ENCODE peak calls at places on chromosome 5, in eight cellular contexts. L is prostate gland, Q is GM12891, T is breast epithelium, P is transverse colon, G is stomach, O is endothelial cell of umbilical vein, K is GM12878. E is an unnamed sample.

GRCh38 chr5:79346420-79346824 is 110.5 kb downstream of the JMY start:
- DNase-seq in L (no peak), Q (no peak), G (no peak), K (no peak), T (no peak), O (no peak), P (no peak), E (no peak)

GRCh38 chr5:144276034-144276822 is 105.6 kb downstream of the KCTD16 start:
- DNase-seq in T (no peak), L (no peak), K (no peak), O (no peak), G (no peak), P (no peak), Q (no peak), E (no peak)

GRCh38 chr5:110064593-110065268 is 375.0 kb downstream of the MAN2A1 start:
- DNase-seq in K (no peak), T (no peak), G (no peak), L (no peak), O (no peak), Q (no peak), P (no peak), E (no peak)

GRCh38 chr5:179732412-179732917 is at the start of gene MAML1:
- DNase-seq in T (peak), Q (peak), O (peak), L (peak), G (peak), P (peak), K (peak), E (peak)

GRCh38 chr5:57456531-57457135 is 26.0 kb downstream of the ACTBL2 start:
- DNase-seq in T (no peak), O (peak), K (no peak), L (no peak), P (no peak), G (no peak), Q (no peak), E (peak)

GRCh38 chr5:55160493-55161209 is 680 bp downstream of the GPX8 start:
- DNase-seq in G (peak), P (peak), Q (no peak), K (no peak), L (peak), T (peak), O (peak), E (peak)

GRCh38 chr5:8458038-8458383 is 589.1 kb downstream of the MTRR start:
- DNase-seq in Q (no peak), T (no peak), L (no peak), O (peak), G (no peak), K (no peak), P (no peak), E (no peak)

GRCh38 chr5:95818181-95819147 is 4.1 kb downstream of the GLRX start:
- DNase-seq in T (no peak), K (no peak), P (no peak), L (no peak), O (no peak), G (peak), Q (no peak), E (no peak)

GRCh38 chr5:79333852-79334557 is 98.1 kb downstream of the JMY start:
- DNase-seq in Q (no peak), T (no peak), K (no peak), L (no peak), P (no peak), O (no peak), G (no peak), E (no peak)

GRCh38 chr5:52693279-52693678 is 94.4 kb upstream of the ITGA1 start:
- DNase-seq in L (no peak), T (no peak), G (peak), O (peak), K (no peak), P (peak), Q (no peak), E (no peak)

GRCh38 chr5:40733842-40734563 is 21.8 kb downstream of the TTC33 start:
- DNase-seq in O (peak), P (no peak), Q (no peak), G (no peak), K (no peak), L (no peak), T (no peak), E (no peak)

GRCh38 chr5:151141535-151141934 is 16.0 kb downstream of the ANXA6 start:
- DNase-seq in K (no peak), G (no peak), Q (peak), T (peak), L (no peak), O (no peak), P (peak), E (no peak)

GRCh38 chr5:16963821-16964220 is 27.7 kb upstream of the MYO10 start:
- DNase-seq in L (no peak), Q (no peak), G (no peak), K (no peak), P (no peak), O (no peak), T (no peak), E (no peak)

GRCh38 chr5:133930061-133930823 is 38.2 kb downstream of the C5orf15 start:
- DNase-seq in O (no peak), G (no peak), Q (no peak), P (peak), T (no peak), K (no peak), L (no peak), E (no peak)

GRCh38 chr5:62326702-62327101 is 20.7 kb downstream of the KIF2A start:
- DNase-seq in O (no peak), L (no peak), G (no peak), Q (no peak), K (no peak), T (no peak), P (no peak), E (no peak)

GRCh38 chr5:130720355-130720754 is 444.7 kb downstream of the HINT1 start:
- DNase-seq in L (no peak), T (no peak), O (peak), P (no peak), K (no peak), G (no peak), Q (no peak), E (no peak)

GRCh38 chr5:134138416-134139376 is 24.2 kb downstream of the TCF7 start:
- DNase-seq in T (peak), P (no peak), O (no peak), G (peak), Q (peak), K (peak), L (no peak), E (peak)

GRCh38 chr5:113039229-113039628 is 62.6 kb downstream of the DCP2 start:
- DNase-seq in Q (no peak), O (no peak), L (no peak), K (no peak), G (no peak), T (no peak), P (no peak), E (peak)

GRCh38 chr5:113043491-113043931 is 66.9 kb downstream of the DCP2 start:
- DNase-seq in L (no peak), P (no peak), T (no peak), Q (no peak), O (peak), K (no peak), G (no peak), E (no peak)

GRCh38 chr5:113040672-113041071 is 64.1 kb downstream of the DCP2 start:
- DNase-seq in O (no peak), Q (no peak), G (no peak), K (no peak), L (no peak), P (no peak), T (no peak), E (no peak)

GRCh38 chr5:113044776-113045175 is 68.2 kb downstream of the DCP2 start:
- DNase-seq in G (no peak), Q (no peak), K (no peak), T (no peak), O (no peak), P (no peak), L (peak), E (no peak)

GRCh38 chr5:113042491-113043243 is 66.1 kb downstream of the DCP2 start:
- DNase-seq in O (peak), L (no peak), T (no peak), K (no peak), Q (no peak), P (no peak), G (no peak), E (no peak)
- TF ChIP-seq POLR2AphosphoS5 in O (no peak), L (no peak), T (no peak), K (no peak), Q (no peak), P (no peak), G (no peak), E (no peak)

GRCh38 chr5:176381423-176381822 is 7.0 kb downstream of the NOP16 start:
- DNase-seq in K (no peak), O (no peak), Q (no peak), P (no peak), T (no peak), G (no peak), L (no peak), E (no peak)
- TF ChIP-seq POLR2AphosphoS5 in K (no peak), O (no peak), Q (no peak), P (no peak), T (no peak), G (no peak), L (no peak), E (peak)

GRCh38 chr5:124742983-124743533 is 3.4 kb downstream of the ZNF608 start:
- DNase-seq in G (no peak), T (peak), O (peak), P (peak), Q (no peak), K (no peak), L (peak), E (no peak)

GRCh38 chr5:124741711-124742496 is 4.5 kb downstream of the ZNF608 start:
- DNase-seq in G (peak), P (peak), Q (no peak), L (no peak), O (peak), T (no peak), K (no peak), E (no peak)

GRCh38 chr5:124742521-124742920 is 3.9 kb downstream of the ZNF608 start:
- DNase-seq in G (no peak), Q (no peak), P (no peak), K (no peak), L (no peak), T (no peak), O (no peak), E (no peak)

GRCh38 chr5:124740055-124740454 is 6.4 kb downstream of the ZNF608 start:
- DNase-seq in O (no peak), Q (no peak), P (no peak), K (no peak), G (no peak), T (no peak), L (no peak), E (no peak)

DNA sequence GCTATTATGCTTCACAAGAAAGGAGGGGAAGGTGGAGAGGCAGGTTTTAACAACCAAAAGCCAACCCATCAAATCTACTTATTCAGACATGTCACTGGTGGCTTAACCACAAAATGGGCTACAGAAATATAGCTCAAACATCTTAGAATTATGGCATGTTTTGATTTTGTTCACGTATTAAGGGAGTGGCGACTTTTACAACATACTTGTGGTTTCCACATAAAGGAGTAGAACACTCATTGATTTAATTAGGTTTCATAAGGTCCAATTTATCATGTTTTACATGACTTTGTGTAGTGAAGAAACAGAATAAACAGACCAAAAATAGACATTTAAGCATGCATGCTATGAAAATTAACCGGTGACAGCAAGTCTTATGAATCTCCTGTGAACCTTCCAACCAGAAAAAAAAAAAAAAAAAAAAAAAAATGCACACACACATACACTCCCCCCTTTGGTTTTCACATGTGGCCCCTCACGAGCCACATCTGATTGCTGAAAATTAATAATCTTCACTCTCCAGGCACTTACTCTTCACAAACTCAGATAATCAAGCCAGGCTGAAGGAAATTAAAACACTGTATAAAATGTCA is 5.4 kb downstream of the ZNF608 start:
- DNase-seq in L (no peak), O (no peak), P (no peak), Q (no peak), K (no peak), G (no peak), T (no peak), E (no peak)
- TF ChIP-seq POLR2AphosphoS5 in L (peak), O (no peak), P (no peak), Q (no peak), K (no peak), G (no peak), T (no peak), E (no peak)

DNA sequence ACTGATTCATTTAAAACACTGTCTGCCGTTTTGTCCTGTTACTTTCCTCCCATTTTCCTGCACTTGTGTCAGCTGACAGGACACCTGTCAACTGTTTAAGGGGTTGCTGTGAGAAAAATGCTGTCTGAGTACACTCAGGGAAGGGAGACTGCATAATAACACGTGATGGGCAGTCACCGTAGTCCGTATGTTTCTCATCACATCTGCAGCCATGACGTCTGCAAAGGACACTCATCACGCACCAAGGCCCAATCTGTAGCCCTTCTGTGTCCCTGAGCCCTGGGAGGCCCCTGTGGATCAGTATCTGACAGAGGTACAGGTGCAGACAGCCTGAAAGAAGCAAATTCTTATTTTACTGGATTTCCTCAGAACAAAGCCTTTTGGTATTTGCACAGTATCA is 396.3 kb downstream of the YTHDC2 start:
- DNase-seq in K (no peak), Q (no peak), P (no peak), L (no peak), G (no peak), T (no peak), O (no peak), E (no peak)
- TF ChIP-seq POLR2AphosphoS5 in K (no peak), Q (no peak), P (no peak), L (no peak), G (no peak), T (no peak), O (no peak), E (no peak)

GRCh38 chr5:168585119-168585912 is 6.1 kb upstream of the PANK3 start:
- DNase-seq in G (no peak), K (peak), P (no peak), O (no peak), T (no peak), L (no peak), Q (no peak), E (no peak)
- TF ChIP-seq POLR2AphosphoS5 in G (no peak), K (no peak), P (no peak), O (no peak), T (no peak), L (no peak), Q (no peak), E (no peak)

E was measured in esophagus muscularis mucosa.